ENCODE peak calls at places on chromosomes 7 and 10, in four cellular contexts. H, I, L and F are unnamed samples.
A peak's percentile ranks its signal among the peaks of the same experiment; 100 is the strongest.

GRCh38 chr7:7565746-7566650 is 686 bp upstream of the MIOS start:
- DNase-seq in H (peak; percentile 47), I (no peak), L (peak; percentile 33), F (peak; percentile 8)

GRCh38 chr7:101940830-101941229 is 123.4 kb downstream of the CUX1 start:
- DNase-seq in H (no peak), I (no peak), L (no peak), F (peak; percentile 40)

GRCh38 chr7:114879554-114879953 is 42.3 kb upstream of the MDFIC start:
- DNase-seq in H (no peak), I (no peak), L (no peak), F (no peak)

GRCh38 chr7:46577394-46577793 is 656.3 kb upstream of the IGFBP3 start:
- DNase-seq in H (no peak), I (no peak), L (no peak), F (no peak)

GRCh38 chr10:97915346-97915745 is 65.7 kb downstream of the GOLGA7B start:
- DNase-seq in H (peak; percentile 47), I (no peak), L (no peak), F (no peak)

GRCh38 chr7:22872087-22872807 is 49.6 kb upstream of the TOMM7 start:
- DNase-seq in H (no peak), I (no peak), L (no peak), F (no peak)

GRCh38 chr10:103576862-103577261 is 83.4 kb downstream of the NEURL1 start:
- DNase-seq in H (no peak), I (no peak), L (no peak), F (no peak)

GRCh38 chr10:5654218-5654755 is 12.1 kb downstream of the ASB13 start:
- DNase-seq in H (no peak), I (no peak), L (no peak), F (peak; percentile 73)

GRCh38 chr10:92751534-92751811 is 61.7 kb downstream of the HHEX start:
- DNase-seq in H (no peak), I (no peak), L (no peak), F (no peak)

GRCh38 chr10:131219584-131219886 is 92.0 kb downstream of the TCERG1L start:
- DNase-seq in H (no peak), I (no peak), L (no peak), F (no peak)

GRCh38 chr10:131218811-131219583 is 92.5 kb downstream of the TCERG1L start:
- DNase-seq in H (no peak), I (no peak), L (no peak), F (no peak)

GRCh38 chr10:131214521-131215244 is 96.8 kb downstream of the TCERG1L start:
- DNase-seq in H (no peak), I (no peak), L (no peak), F (no peak)

GRCh38 chr10:131215776-131216175 is 95.7 kb downstream of the TCERG1L start:
- DNase-seq in H (no peak), I (no peak), L (no peak), F (no peak)

DNA sequence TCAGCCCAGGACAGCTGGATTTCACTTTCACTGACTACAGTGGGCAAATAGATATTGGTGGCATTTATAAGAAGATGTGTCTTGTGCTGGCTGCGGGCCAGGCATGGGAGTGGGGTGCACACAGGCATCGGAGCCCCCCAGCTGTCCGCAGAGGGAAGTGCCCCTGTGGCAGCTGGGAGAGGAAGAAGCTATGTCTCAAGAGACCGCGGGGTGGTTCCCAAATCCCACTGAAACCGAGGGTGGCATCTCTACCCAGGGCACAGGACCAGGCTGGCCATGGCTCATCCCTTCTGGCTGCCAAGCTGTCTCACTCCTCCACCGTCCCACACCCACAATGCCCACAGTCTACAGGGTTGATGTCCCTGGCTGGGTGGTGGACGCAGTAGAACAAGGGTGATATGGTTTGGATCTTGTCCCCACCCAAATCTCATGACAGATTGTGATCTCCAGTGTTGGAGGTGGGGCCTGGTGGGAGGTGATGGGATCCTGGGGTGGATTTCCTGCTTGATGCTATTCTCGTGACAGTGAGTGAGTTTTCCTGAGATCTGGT is 94.8 kb downstream of the TCERG1L start:
- DNase-seq in H (no peak), I (no peak), L (no peak), F (no peak)
- H3K9me3 ChIP-seq in H (no peaks in the 10 kb centered on the region), I (no peaks in the 10 kb centered on the region), L (no peaks in the 10 kb centered on the region), F (no peaks in the 10 kb centered on the region)

GRCh38 chr7:156143683-156144082 is 331.4 kb upstream of the SHH start:
- DNase-seq in H (no peak), I (no peak), L (no peak), F (no peak)

GRCh38 chr7:156147104-156147503 is 334.8 kb upstream of the SHH start:
- DNase-seq in H (no peak), I (no peak), L (no peak), F (no peak)

GRCh38 chr7:156143158-156143557 is 330.9 kb upstream of the SHH start:
- DNase-seq in H (no peak), I (no peak), L (no peak), F (no peak)

GRCh38 chr7:156145996-156146395 is 333.7 kb upstream of the SHH start:
- DNase-seq in H (no peak), I (no peak), L (no peak), F (no peak)

GRCh38 chr7:156145184-156145583 is 332.9 kb upstream of the SHH start:
- DNase-seq in H (no peak), I (no peak), L (no peak), F (no peak)
- H3K9me3 ChIP-seq in H (no peaks in the 10 kb centered on the region), I (no peaks in the 10 kb centered on the region), L (no peaks in the 10 kb centered on the region), F (no peaks in the 10 kb centered on the region)

GRCh38 chr7:157468221-157469111 is 131.7 kb downstream of the DNAJB6 start:
- DNase-seq in H (no peak), I (no peak), L (no peak), F (no peak)

GRCh38 chr7:157464971-157465481 is 128.2 kb downstream of the DNAJB6 start:
- DNase-seq in H (no peak), I (no peak), L (no peak), F (no peak)

GRCh38 chr7:157465597-157466348 is 129.0 kb downstream of the DNAJB6 start:
- DNase-seq in H (no peak), I (no peak), L (no peak), F (no peak)

GRCh38 chr7:157467496-157468212 is 130.8 kb downstream of the DNAJB6 start:
- DNase-seq in H (no peak), I (no peak), L (no peak), F (no peak)

GRCh38 chr7:157466473-157467261 is 129.9 kb downstream of the DNAJB6 start:
- DNase-seq in H (no peak), I (no peak), L (no peak), F (no peak)
- H3K9me3 ChIP-seq in H (no peaks in the 10 kb centered on the region), I (no peaks in the 10 kb centered on the region), L (no peaks in the 10 kb centered on the region), F (no peaks in the 10 kb centered on the region)

GRCh38 chr10:59807629-59808620 is 54.7 kb upstream of the MRLN start:
- DNase-seq in H (no peak), I (peak; percentile 73), L (no peak), F (no peak)
- H3K9me3 ChIP-seq in H (no peaks in the 10 kb centered on the region), I (no peaks in the 10 kb centered on the region), L (no peaks in the 10 kb centered on the region), F (no peaks in the 10 kb centered on the region)

DNA sequence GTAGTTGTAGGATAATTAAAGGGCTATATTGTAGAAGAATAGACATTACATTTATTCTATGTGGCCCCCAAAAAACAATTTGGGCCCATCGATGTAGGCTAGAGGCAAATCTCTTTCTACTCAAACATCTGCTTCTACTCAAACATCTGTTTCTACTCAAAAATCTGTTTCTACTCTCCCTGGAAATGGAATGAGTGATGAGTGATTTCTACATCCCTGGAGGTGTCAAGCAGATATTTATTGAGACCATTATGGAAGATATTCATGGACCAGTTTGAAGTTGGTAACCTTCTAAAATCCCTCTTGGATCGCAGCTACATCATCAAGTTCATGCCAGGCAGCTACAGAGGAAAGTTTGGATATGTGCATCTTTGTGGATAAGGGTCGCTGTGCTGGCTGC is 5.1 kb upstream of the PLPP4 start:
- DNase-seq in H (peak; percentile 44), I (no peak), L (no peak), F (no peak)
- H3K9me3 ChIP-seq in H (no peaks in the 10 kb centered on the region), I (no peaks in the 10 kb centered on the region), L (no peaks in the 10 kb centered on the region), F (no peaks in the 10 kb centered on the region)

GRCh38 chr10:72122221-72122620 is 33.9 kb upstream of the SPOCK2 start:
- DNase-seq in H (no peak), I (no peak), L (no peak), F (no peak)

GRCh38 chr10:72110677-72111401 is 22.5 kb upstream of the SPOCK2 start:
- DNase-seq in H (no peak), I (no peak), L (no peak), F (no peak)

GRCh38 chr10:72121389-72121788 is 33.0 kb upstream of the SPOCK2 start:
- DNase-seq in H (no peak), I (no peak), L (no peak), F (no peak)

GRCh38 chr10:72116372-72116771 is 28.0 kb upstream of the SPOCK2 start:
- DNase-seq in H (no peak), I (no peak), L (no peak), F (no peak)
- H3K9me3 ChIP-seq in H (no peaks in the 10 kb centered on the region), I (no peaks in the 10 kb centered on the region), L (no peaks in the 10 kb centered on the region), F (peaks cover 16% of the 10 kb centered on the region)

DNA sequence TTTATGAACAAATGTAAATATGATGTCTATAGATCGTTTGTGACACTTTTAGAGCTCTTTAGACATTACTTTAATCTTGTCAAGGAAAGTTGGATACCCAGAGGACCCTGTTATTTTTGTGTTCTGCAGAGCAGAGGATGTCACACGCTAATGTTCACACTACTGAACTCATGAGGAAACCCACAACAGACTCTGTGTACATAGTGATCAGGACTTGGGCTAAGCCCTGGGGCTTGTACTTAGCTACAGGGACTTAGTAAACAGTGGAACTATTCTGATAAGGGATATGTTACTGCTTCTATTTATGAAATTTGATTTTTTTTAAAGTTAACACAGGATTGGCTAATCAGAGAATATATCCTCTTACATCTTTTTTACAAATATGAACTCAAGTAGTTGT is 36.1 kb upstream of the ZNF518A start:
- DNase-seq in H (no peak), I (no peak), L (no peak), F (no peak)
- H3K9me3 ChIP-seq in H (no peaks in the 10 kb centered on the region), I (peaks cover 5% of the 10 kb centered on the region), L (no peaks in the 10 kb centered on the region), F (no peaks in the 10 kb centered on the region)